ENCODE peak calls at places on chromosomes 12 and 14, in seven cellular contexts. One of them, this sample, is unnamed.
A peak's percentile ranks its signal among the peaks of the same experiment; 100 is the strongest.

GRCh38 chr12:89544730-89545184 is 18.9 kb upstream of the POC1B start:
- DNase-seq in lower lobe of right lung: peak; percentile 52
- DNase-seq in left ventricle myocardium inferior: peak; percentile 56
- DNase-seq in tibial artery: no peak
- DNase-seq in GM23248: peak; percentile 48
- DNase-seq in upper lobe of right lung: peak; percentile 63
- DNase-seq in testis: peak; percentile 47
- DNase-seq in this sample: peak; percentile 37

GRCh38 chr12:108696111-108696995 is 35.0 kb downstream of the CORO1C start:
- DNase-seq in lower lobe of right lung: no peak
- DNase-seq in left ventricle myocardium inferior: no peak
- DNase-seq in tibial artery: no peak
- DNase-seq in GM23248: peak; percentile 98
- DNase-seq in upper lobe of right lung: no peak
- DNase-seq in testis: no peak
- DNase-seq in this sample: peak; percentile 92

GRCh38 chr14:92074555-92074954 is 31.8 kb downstream of the ATXN3 start:
- DNase-seq in lower lobe of right lung: no peak
- DNase-seq in left ventricle myocardium inferior: no peak
- DNase-seq in tibial artery: no peak
- DNase-seq in GM23248: no peak
- DNase-seq in upper lobe of right lung: no peak
- DNase-seq in testis: no peak
- DNase-seq in this sample: no peak

GRCh38 chr12:63919758-63920157 is 75.3 kb downstream of the SRGAP1 start:
- DNase-seq in lower lobe of right lung: no peak
- DNase-seq in left ventricle myocardium inferior: no peak
- DNase-seq in tibial artery: no peak
- DNase-seq in GM23248: peak; percentile 36
- DNase-seq in upper lobe of right lung: no peak
- DNase-seq in testis: no peak
- DNase-seq in this sample: no peak

GRCh38 chr14:68527329-68527851 is 265.5 kb downstream of the ZFP36L1 start:
- DNase-seq in lower lobe of right lung: no peak
- DNase-seq in left ventricle myocardium inferior: no peak
- DNase-seq in tibial artery: peak; percentile 83
- DNase-seq in GM23248: peak; percentile 47
- DNase-seq in upper lobe of right lung: no peak
- DNase-seq in testis: no peak
- DNase-seq in this sample: no peak

GRCh38 chr14:78448483-78449094 is 278.4 kb downstream of the NRXN3 start:
- DNase-seq in lower lobe of right lung: no peak
- DNase-seq in left ventricle myocardium inferior: no peak
- DNase-seq in tibial artery: no peak
- DNase-seq in GM23248: peak; percentile 42
- DNase-seq in upper lobe of right lung: no peak
- DNase-seq in testis: peak; percentile 74
- DNase-seq in this sample: peak; percentile 51

GRCh38 chr12:1807107-1807478 is 13.3 kb upstream of the LRTM2 start:
- DNase-seq in lower lobe of right lung: peak; percentile 14
- DNase-seq in left ventricle myocardium inferior: peak; percentile 5
- DNase-seq in tibial artery: peak; percentile 49
- DNase-seq in GM23248: no peak
- DNase-seq in upper lobe of right lung: peak; percentile 41
- DNase-seq in testis: no peak
- DNase-seq in this sample: no peak

GRCh38 chr12:53626702-53627169 is 554 bp upstream of the ATF7 start:
- DNase-seq in lower lobe of right lung: no peak
- DNase-seq in left ventricle myocardium inferior: no peak
- DNase-seq in tibial artery: no peak
- DNase-seq in GM23248: no peak
- DNase-seq in upper lobe of right lung: no peak
- DNase-seq in testis: no peak
- DNase-seq in this sample: peak; percentile 52

GRCh38 chr12:25054783-25055144 is 105.9 kb upstream of the BCAT1 start:
- DNase-seq in lower lobe of right lung: no peak
- DNase-seq in left ventricle myocardium inferior: no peak
- DNase-seq in tibial artery: no peak
- DNase-seq in GM23248: peak; percentile 4
- DNase-seq in upper lobe of right lung: no peak
- DNase-seq in testis: no peak
- DNase-seq in this sample: no peak

GRCh38 chr14:104843006-104843405 is 22.1 kb upstream of the CEP170B start:
- DNase-seq in lower lobe of right lung: no peak
- DNase-seq in left ventricle myocardium inferior: no peak
- DNase-seq in tibial artery: peak; percentile 60
- DNase-seq in GM23248: no peak
- DNase-seq in upper lobe of right lung: no peak
- DNase-seq in testis: no peak
- DNase-seq in this sample: no peak

GRCh38 chr12:96578526-96579125 is 89.2 kb downstream of the CFAP54 start:
- DNase-seq in lower lobe of right lung: no peak
- DNase-seq in left ventricle myocardium inferior: no peak
- DNase-seq in tibial artery: no peak
- DNase-seq in GM23248: peak; percentile 80
- DNase-seq in upper lobe of right lung: no peak
- DNase-seq in testis: no peak
- DNase-seq in this sample: peak; percentile 39

GRCh38 chr12:70606001-70606400 is 31.2 kb downstream of the PTPRB start:
- DNase-seq in lower lobe of right lung: no peak
- DNase-seq in left ventricle myocardium inferior: no peak
- DNase-seq in tibial artery: no peak
- DNase-seq in GM23248: peak; percentile 54
- DNase-seq in upper lobe of right lung: no peak
- DNase-seq in testis: no peak
- DNase-seq in this sample: no peak

GRCh38 chr14:98138666-98139065 is 1133.3 kb downstream of the BCL11B start:
- DNase-seq in lower lobe of right lung: no peak
- DNase-seq in left ventricle myocardium inferior: no peak
- DNase-seq in tibial artery: no peak
- DNase-seq in GM23248: peak; percentile 47
- DNase-seq in upper lobe of right lung: no peak
- DNase-seq in testis: peak; percentile 59
- DNase-seq in this sample: no peak

GRCh38 chr12:27018071-27018470 is 3.9 kb upstream of the TM7SF3 start:
- DNase-seq in lower lobe of right lung: no peak
- DNase-seq in left ventricle myocardium inferior: no peak
- DNase-seq in tibial artery: no peak
- DNase-seq in GM23248: no peak
- DNase-seq in upper lobe of right lung: no peak
- DNase-seq in testis: no peak
- DNase-seq in this sample: no peak

GRCh38 chr12:116015525-116015924 is 262.0 kb downstream of the MED13L start:
- DNase-seq in lower lobe of right lung: no peak
- DNase-seq in left ventricle myocardium inferior: no peak
- DNase-seq in tibial artery: no peak
- DNase-seq in GM23248: peak; percentile 77
- DNase-seq in upper lobe of right lung: no peak
- DNase-seq in testis: no peak
- DNase-seq in this sample: peak; percentile 73

GRCh38 chr12:39239484-39240143 is 203.3 kb downstream of the KIF21A start:
- DNase-seq in lower lobe of right lung: no peak
- DNase-seq in left ventricle myocardium inferior: no peak
- DNase-seq in tibial artery: no peak
- DNase-seq in GM23248: no peak
- DNase-seq in upper lobe of right lung: no peak
- DNase-seq in testis: no peak
- DNase-seq in this sample: no peak

GRCh38 chr14:69152181-69152943 is 557 bp downstream of the DCAF5 start:
- DNase-seq in lower lobe of right lung: no peak
- DNase-seq in left ventricle myocardium inferior: no peak
- DNase-seq in tibial artery: peak; percentile 65
- DNase-seq in GM23248: peak; percentile 62
- DNase-seq in upper lobe of right lung: no peak
- DNase-seq in testis: no peak
- DNase-seq in this sample: peak; percentile 83

GRCh38 chr14:59688224-59689170 is 111.9 kb upstream of the CCDC175 start:
- DNase-seq in lower lobe of right lung: no peak
- DNase-seq in left ventricle myocardium inferior: no peak
- DNase-seq in tibial artery: peak; percentile 77
- DNase-seq in GM23248: peak; percentile 69
- DNase-seq in upper lobe of right lung: no peak
- DNase-seq in testis: peak; percentile 78
- DNase-seq in this sample: peak; percentile 63

GRCh38 chr14:76844223-76844622 is 18.0 kb downstream of the LRRC74A start:
- DNase-seq in lower lobe of right lung: peak; percentile 75
- DNase-seq in left ventricle myocardium inferior: peak; percentile 70
- DNase-seq in tibial artery: peak; percentile 76
- DNase-seq in GM23248: peak; percentile 65
- DNase-seq in upper lobe of right lung: peak; percentile 74
- DNase-seq in testis: peak; percentile 62
- DNase-seq in this sample: no peak

GRCh38 chr12:117456076-117456475 is 94.7 kb upstream of the NOS1 start:
- DNase-seq in lower lobe of right lung: no peak
- DNase-seq in left ventricle myocardium inferior: no peak
- DNase-seq in tibial artery: no peak
- DNase-seq in GM23248: no peak
- DNase-seq in upper lobe of right lung: no peak
- DNase-seq in testis: no peak
- DNase-seq in this sample: no peak

GRCh38 chr14:59187802-59188460 is 536 bp upstream of the DAAM1 start:
- DNase-seq in lower lobe of right lung: peak; percentile 52
- DNase-seq in left ventricle myocardium inferior: peak; percentile 35
- DNase-seq in tibial artery: peak; percentile 69
- DNase-seq in GM23248: peak; percentile 50
- DNase-seq in upper lobe of right lung: no peak
- DNase-seq in testis: peak; percentile 54
- DNase-seq in this sample: no peak

DNA sequence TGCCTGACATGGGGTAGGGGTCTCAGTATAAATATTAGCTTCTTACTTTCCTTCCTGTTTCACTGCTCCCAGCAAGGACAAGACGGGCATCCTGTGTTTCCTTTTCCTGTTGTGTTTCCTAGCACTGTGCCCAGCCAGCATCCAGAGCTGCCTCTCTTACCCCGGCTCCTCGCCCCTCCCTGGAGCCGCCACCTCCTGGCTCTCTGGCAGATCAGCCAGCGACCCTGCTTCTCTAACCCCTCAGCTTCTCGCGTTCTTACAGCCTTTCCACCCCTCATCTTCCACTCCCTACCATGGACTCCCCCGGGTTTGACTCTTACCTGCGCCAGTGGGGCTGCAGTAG is 17.8 kb downstream of the HDAC7 start:
- DNase-seq in lower lobe of right lung: peak; percentile 46
- DNase-seq in left ventricle myocardium inferior: no peak
- DNase-seq in tibial artery: no peak
- DNase-seq in GM23248: no peak
- DNase-seq in upper lobe of right lung: no peak
- DNase-seq in testis: no peak
- DNase-seq in this sample: no peak
- H3K4me1 ChIP-seq in lower lobe of right lung: peaks cover 86% of the 10 kb centered on the region
- H3K4me1 ChIP-seq in left ventricle myocardium inferior: peaks cover 91% of the 10 kb centered on the region
- H3K4me1 ChIP-seq in tibial artery: peaks cover 82% of the 10 kb centered on the region
- H3K4me1 ChIP-seq in GM23248: peaks cover 24% of the 10 kb centered on the region
- H3K4me1 ChIP-seq in upper lobe of right lung: peaks cover 80% of the 10 kb centered on the region
- H3K4me1 ChIP-seq in testis: peaks cover 60% of the 10 kb centered on the region
- H3K4me1 ChIP-seq in this sample: peaks cover 27% of the 10 kb centered on the region

DNA sequence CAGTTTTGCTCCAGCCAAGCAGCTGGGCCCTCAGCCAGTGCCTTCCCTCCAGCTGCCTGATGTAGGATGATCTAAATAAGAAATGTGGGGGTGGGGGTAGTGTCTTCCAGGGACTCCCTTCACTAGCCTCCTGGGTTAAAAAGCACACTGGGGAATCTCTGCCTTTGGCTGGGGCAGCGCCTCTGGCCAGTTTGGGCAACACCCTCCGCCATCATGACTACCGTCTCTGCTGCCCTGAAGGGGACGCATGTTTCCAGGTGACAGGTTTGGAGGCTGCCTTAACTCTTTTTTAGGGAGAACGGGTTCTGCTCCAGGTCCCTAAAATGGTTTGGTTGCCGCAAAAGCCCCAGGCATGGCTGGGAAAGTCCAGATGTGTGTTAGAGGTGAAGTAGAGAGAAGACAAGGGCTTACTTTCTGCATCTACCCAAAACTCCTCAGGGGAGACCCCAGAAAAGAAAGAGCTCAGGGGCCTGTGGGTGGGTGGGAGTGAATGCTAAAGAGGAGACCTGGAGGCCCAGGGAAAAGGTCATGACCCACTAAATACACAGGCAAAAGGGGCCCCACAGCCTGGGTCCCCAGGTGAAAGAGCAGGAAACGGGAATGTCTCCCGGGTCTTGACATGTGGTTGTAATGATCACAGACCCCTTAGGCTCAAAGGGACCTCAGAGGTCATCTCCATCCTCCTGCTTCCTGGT is 132.8 kb upstream of the CCND2 start:
- DNase-seq in lower lobe of right lung: no peak
- DNase-seq in left ventricle myocardium inferior: no peak
- DNase-seq in tibial artery: peak; percentile 44
- DNase-seq in GM23248: no peak
- DNase-seq in upper lobe of right lung: no peak
- DNase-seq in testis: no peak
- DNase-seq in this sample: no peak
- H3K4me1 ChIP-seq in lower lobe of right lung: peaks cover 7% of the 10 kb centered on the region
- H3K4me1 ChIP-seq in left ventricle myocardium inferior: no peaks in the 10 kb centered on the region
- H3K4me1 ChIP-seq in tibial artery: no peaks in the 10 kb centered on the region
- H3K4me1 ChIP-seq in GM23248: no peaks in the 10 kb centered on the region
- H3K4me1 ChIP-seq in upper lobe of right lung: no peaks in the 10 kb centered on the region
- H3K4me1 ChIP-seq in testis: no peaks in the 10 kb centered on the region
- H3K4me1 ChIP-seq in this sample: no peaks in the 10 kb centered on the region

GRCh38 chr12:113403435-113404415 is at the start of gene SDS:
- DNase-seq in lower lobe of right lung: no peak
- DNase-seq in left ventricle myocardium inferior: peak; percentile 46
- DNase-seq in tibial artery: peak; percentile 73
- DNase-seq in GM23248: no peak
- DNase-seq in upper lobe of right lung: no peak
- DNase-seq in testis: peak; percentile 65
- DNase-seq in this sample: peak; percentile 68

GRCh38 chr12:113409462-113410124 is 5.9 kb upstream of the SDS start:
- DNase-seq in lower lobe of right lung: peak; percentile 22
- DNase-seq in left ventricle myocardium inferior: no peak
- DNase-seq in tibial artery: no peak
- DNase-seq in GM23248: no peak
- DNase-seq in upper lobe of right lung: no peak
- DNase-seq in testis: no peak
- DNase-seq in this sample: no peak

GRCh38 chr12:113402586-113403260 is 964 bp downstream of the SDS start:
- DNase-seq in lower lobe of right lung: no peak
- DNase-seq in left ventricle myocardium inferior: no peak
- DNase-seq in tibial artery: no peak
- DNase-seq in GM23248: no peak
- DNase-seq in upper lobe of right lung: no peak
- DNase-seq in testis: no peak
- DNase-seq in this sample: no peak

GRCh38 chr12:113405687-113406086 is 2.0 kb upstream of the SDS start:
- DNase-seq in lower lobe of right lung: no peak
- DNase-seq in left ventricle myocardium inferior: no peak
- DNase-seq in tibial artery: no peak
- DNase-seq in GM23248: no peak
- DNase-seq in upper lobe of right lung: no peak
- DNase-seq in testis: no peak
- DNase-seq in this sample: no peak

GRCh38 chr12:113407931-113408585 is 4.4 kb upstream of the SDS start:
- DNase-seq in lower lobe of right lung: peak; percentile 2
- DNase-seq in left ventricle myocardium inferior: no peak
- DNase-seq in tibial artery: no peak
- DNase-seq in GM23248: peak; percentile 83
- DNase-seq in upper lobe of right lung: no peak
- DNase-seq in testis: peak; percentile 33
- DNase-seq in this sample: peak; percentile 75
- H3K4me1 ChIP-seq in lower lobe of right lung: no peaks in the 10 kb centered on the region
- H3K4me1 ChIP-seq in left ventricle myocardium inferior: peaks cover 6% of the 10 kb centered on the region
- H3K4me1 ChIP-seq in tibial artery: no peaks in the 10 kb centered on the region
- H3K4me1 ChIP-seq in GM23248: no peaks in the 10 kb centered on the region
- H3K4me1 ChIP-seq in upper lobe of right lung: peaks cover 13% of the 10 kb centered on the region
- H3K4me1 ChIP-seq in testis: no peaks in the 10 kb centered on the region
- H3K4me1 ChIP-seq in this sample: no peaks in the 10 kb centered on the region

GRCh38 chr12:47774664-47775063 is 1.6 kb downstream of the SLC48A1 start:
- DNase-seq in lower lobe of right lung: peak; percentile 37
- DNase-seq in left ventricle myocardium inferior: no peak
- DNase-seq in tibial artery: no peak
- DNase-seq in GM23248: no peak
- DNase-seq in upper lobe of right lung: no peak
- DNase-seq in testis: no peak
- DNase-seq in this sample: peak; percentile 83
- H3K4me1 ChIP-seq in lower lobe of right lung: peaks cover 81% of the 10 kb centered on the region
- H3K4me1 ChIP-seq in left ventricle myocardium inferior: peaks cover 74% of the 10 kb centered on the region
- H3K4me1 ChIP-seq in tibial artery: peaks cover 56% of the 10 kb centered on the region
- H3K4me1 ChIP-seq in GM23248: peaks cover 40% of the 10 kb centered on the region
- H3K4me1 ChIP-seq in upper lobe of right lung: peaks cover 64% of the 10 kb centered on the region
- H3K4me1 ChIP-seq in testis: peaks cover 43% of the 10 kb centered on the region
- H3K4me1 ChIP-seq in this sample: peaks cover 48% of the 10 kb centered on the region